ENCODE peak calls at places on chromosomes 2 and 18, in six cellular contexts. One of them, this sample, is unnamed.

GRCh38 chr2:13201924-13202323 is 485.2 kb downstream of the TRIB2 start:
- DNase-seq in activated CD8-positive, alpha-beta memory T cell treated with anti-CD3 and anti-CD28 coated beads, Interleukin-2, amount 50 U/mL, for 48 hours: no peak
- DNase-seq in lung microvascular endothelial cell: peak
- DNase-seq in GM23248: peak
- DNase-seq in sigmoid colon: no peak
- DNase-seq in NCI-H526 treated with DMSO at 0.1 percent for 48 hours: peak
- DNase-seq in this sample: peak

GRCh38 chr2:239300871-239301742 is 99.7 kb downstream of the HDAC4 start:
- DNase-seq in activated CD8-positive, alpha-beta memory T cell treated with anti-CD3 and anti-CD28 coated beads, Interleukin-2, amount 50 U/mL, for 48 hours: no peak
- DNase-seq in lung microvascular endothelial cell: no peak
- DNase-seq in GM23248: no peak
- DNase-seq in sigmoid colon: peak
- DNase-seq in NCI-H526 treated with DMSO at 0.1 percent for 48 hours: no peak
- DNase-seq in this sample: no peak

GRCh38 chr2:56239437-56239836 is 55.6 kb downstream of the CCDC85A start:
- DNase-seq in activated CD8-positive, alpha-beta memory T cell treated with anti-CD3 and anti-CD28 coated beads, Interleukin-2, amount 50 U/mL, for 48 hours: no peak
- DNase-seq in lung microvascular endothelial cell: peak
- DNase-seq in GM23248: peak
- DNase-seq in sigmoid colon: no peak
- DNase-seq in NCI-H526 treated with DMSO at 0.1 percent for 48 hours: no peak
- DNase-seq in this sample: peak

GRCh38 chr2:46275995-46276394 is 21.2 kb upstream of the EPAS1 start:
- DNase-seq in activated CD8-positive, alpha-beta memory T cell treated with anti-CD3 and anti-CD28 coated beads, Interleukin-2, amount 50 U/mL, for 48 hours: peak
- DNase-seq in lung microvascular endothelial cell: peak
- DNase-seq in GM23248: peak
- DNase-seq in sigmoid colon: peak
- DNase-seq in NCI-H526 treated with DMSO at 0.1 percent for 48 hours: no peak
- DNase-seq in this sample: peak

GRCh38 chr18:21853020-21853419 is 112.4 kb downstream of the MIB1 start:
- DNase-seq in activated CD8-positive, alpha-beta memory T cell treated with anti-CD3 and anti-CD28 coated beads, Interleukin-2, amount 50 U/mL, for 48 hours: no peak
- DNase-seq in lung microvascular endothelial cell: no peak
- DNase-seq in GM23248: no peak
- DNase-seq in sigmoid colon: no peak
- DNase-seq in NCI-H526 treated with DMSO at 0.1 percent for 48 hours: no peak
- DNase-seq in this sample: no peak

GRCh38 chr2:54394392-54394791 is 61.7 kb upstream of the SPTBN1 start:
- DNase-seq in activated CD8-positive, alpha-beta memory T cell treated with anti-CD3 and anti-CD28 coated beads, Interleukin-2, amount 50 U/mL, for 48 hours: no peak
- DNase-seq in lung microvascular endothelial cell: peak
- DNase-seq in GM23248: no peak
- DNase-seq in sigmoid colon: no peak
- DNase-seq in NCI-H526 treated with DMSO at 0.1 percent for 48 hours: no peak
- DNase-seq in this sample: no peak

GRCh38 chr2:120461546-120462537 is 115.9 kb downstream of the INHBB start:
- DNase-seq in activated CD8-positive, alpha-beta memory T cell treated with anti-CD3 and anti-CD28 coated beads, Interleukin-2, amount 50 U/mL, for 48 hours: no peak
- DNase-seq in lung microvascular endothelial cell: no peak
- DNase-seq in GM23248: no peak
- DNase-seq in sigmoid colon: no peak
- DNase-seq in NCI-H526 treated with DMSO at 0.1 percent for 48 hours: no peak
- DNase-seq in this sample: no peak

GRCh38 chr2:238852186-238852869 is 4.4 kb downstream of the TWIST2 start:
- DNase-seq in activated CD8-positive, alpha-beta memory T cell treated with anti-CD3 and anti-CD28 coated beads, Interleukin-2, amount 50 U/mL, for 48 hours: no peak
- DNase-seq in lung microvascular endothelial cell: no peak
- DNase-seq in GM23248: peak
- DNase-seq in sigmoid colon: no peak
- DNase-seq in NCI-H526 treated with DMSO at 0.1 percent for 48 hours: no peak
- DNase-seq in this sample: no peak

GRCh38 chr18:12342661-12343060 is 34.4 kb downstream of the AFG3L2 start:
- DNase-seq in activated CD8-positive, alpha-beta memory T cell treated with anti-CD3 and anti-CD28 coated beads, Interleukin-2, amount 50 U/mL, for 48 hours: no peak
- DNase-seq in lung microvascular endothelial cell: no peak
- DNase-seq in GM23248: no peak
- DNase-seq in sigmoid colon: no peak
- DNase-seq in NCI-H526 treated with DMSO at 0.1 percent for 48 hours: no peak
- DNase-seq in this sample: no peak

GRCh38 chr2:6971502-6971901 is 54.3 kb downstream of the RNF144A start:
- DNase-seq in activated CD8-positive, alpha-beta memory T cell treated with anti-CD3 and anti-CD28 coated beads, Interleukin-2, amount 50 U/mL, for 48 hours: no peak
- DNase-seq in lung microvascular endothelial cell: no peak
- DNase-seq in GM23248: no peak
- DNase-seq in sigmoid colon: no peak
- DNase-seq in NCI-H526 treated with DMSO at 0.1 percent for 48 hours: no peak
- DNase-seq in this sample: no peak

GRCh38 chr18:21907451-21907850 is 166.9 kb downstream of the MIB1 start:
- DNase-seq in activated CD8-positive, alpha-beta memory T cell treated with anti-CD3 and anti-CD28 coated beads, Interleukin-2, amount 50 U/mL, for 48 hours: no peak
- DNase-seq in lung microvascular endothelial cell: no peak
- DNase-seq in GM23248: no peak
- DNase-seq in sigmoid colon: no peak
- DNase-seq in NCI-H526 treated with DMSO at 0.1 percent for 48 hours: no peak
- DNase-seq in this sample: no peak

GRCh38 chr2:23940976-23941605 is 828 bp downstream of the UBXN2A start:
- DNase-seq in activated CD8-positive, alpha-beta memory T cell treated with anti-CD3 and anti-CD28 coated beads, Interleukin-2, amount 50 U/mL, for 48 hours: no peak
- DNase-seq in lung microvascular endothelial cell: peak
- DNase-seq in GM23248: peak
- DNase-seq in sigmoid colon: no peak
- DNase-seq in NCI-H526 treated with DMSO at 0.1 percent for 48 hours: peak
- DNase-seq in this sample: peak

GRCh38 chr2:36356990-36357505 is 1.5 kb downstream of the CRIM1 start:
- DNase-seq in activated CD8-positive, alpha-beta memory T cell treated with anti-CD3 and anti-CD28 coated beads, Interleukin-2, amount 50 U/mL, for 48 hours: peak
- DNase-seq in lung microvascular endothelial cell: peak
- DNase-seq in GM23248: peak
- DNase-seq in sigmoid colon: peak
- DNase-seq in NCI-H526 treated with DMSO at 0.1 percent for 48 hours: no peak
- DNase-seq in this sample: no peak

GRCh38 chr2:16475581-16475980 is 190.1 kb downstream of the CYRIA start:
- DNase-seq in activated CD8-positive, alpha-beta memory T cell treated with anti-CD3 and anti-CD28 coated beads, Interleukin-2, amount 50 U/mL, for 48 hours: no peak
- DNase-seq in lung microvascular endothelial cell: no peak
- DNase-seq in GM23248: no peak
- DNase-seq in sigmoid colon: no peak
- DNase-seq in NCI-H526 treated with DMSO at 0.1 percent for 48 hours: no peak
- DNase-seq in this sample: peak

GRCh38 chr2:24334245-24334633 is 26.1 kb downstream of the ITSN2 start:
- DNase-seq in activated CD8-positive, alpha-beta memory T cell treated with anti-CD3 and anti-CD28 coated beads, Interleukin-2, amount 50 U/mL, for 48 hours: no peak
- DNase-seq in lung microvascular endothelial cell: no peak
- DNase-seq in GM23248: no peak
- DNase-seq in sigmoid colon: no peak
- DNase-seq in NCI-H526 treated with DMSO at 0.1 percent for 48 hours: no peak
- DNase-seq in this sample: peak

GRCh38 chr18:31499157-31499524 is 1.2 kb downstream of the DSG2 start:
- DNase-seq in activated CD8-positive, alpha-beta memory T cell treated with anti-CD3 and anti-CD28 coated beads, Interleukin-2, amount 50 U/mL, for 48 hours: no peak
- DNase-seq in lung microvascular endothelial cell: no peak
- DNase-seq in GM23248: no peak
- DNase-seq in sigmoid colon: no peak
- DNase-seq in NCI-H526 treated with DMSO at 0.1 percent for 48 hours: peak
- DNase-seq in this sample: no peak

GRCh38 chr2:48316753-48317750 is 212.9 kb upstream of the STON1 start:
- DNase-seq in activated CD8-positive, alpha-beta memory T cell treated with anti-CD3 and anti-CD28 coated beads, Interleukin-2, amount 50 U/mL, for 48 hours: no peak
- DNase-seq in lung microvascular endothelial cell: no peak
- DNase-seq in GM23248: peak
- DNase-seq in sigmoid colon: no peak
- DNase-seq in NCI-H526 treated with DMSO at 0.1 percent for 48 hours: no peak
- DNase-seq in this sample: no peak

GRCh38 chr2:239040152-239040761 is 192.4 kb downstream of the TWIST2 start:
- DNase-seq in activated CD8-positive, alpha-beta memory T cell treated with anti-CD3 and anti-CD28 coated beads, Interleukin-2, amount 50 U/mL, for 48 hours: no peak
- DNase-seq in lung microvascular endothelial cell: no peak
- DNase-seq in GM23248: no peak
- DNase-seq in sigmoid colon: peak
- DNase-seq in NCI-H526 treated with DMSO at 0.1 percent for 48 hours: no peak
- DNase-seq in this sample: no peak

GRCh38 chr18:79272916-79273315 is 122.8 kb upstream of the NFATC1 start:
- DNase-seq in activated CD8-positive, alpha-beta memory T cell treated with anti-CD3 and anti-CD28 coated beads, Interleukin-2, amount 50 U/mL, for 48 hours: no peak
- DNase-seq in lung microvascular endothelial cell: peak
- DNase-seq in GM23248: no peak
- DNase-seq in sigmoid colon: no peak
- DNase-seq in NCI-H526 treated with DMSO at 0.1 percent for 48 hours: no peak
- DNase-seq in this sample: no peak

GRCh38 chr18:74519320-74520095 is 14.8 kb upstream of the CNDP1 start:
- DNase-seq in activated CD8-positive, alpha-beta memory T cell treated with anti-CD3 and anti-CD28 coated beads, Interleukin-2, amount 50 U/mL, for 48 hours: peak
- DNase-seq in lung microvascular endothelial cell: no peak
- DNase-seq in GM23248: no peak
- DNase-seq in sigmoid colon: peak
- DNase-seq in NCI-H526 treated with DMSO at 0.1 percent for 48 hours: no peak
- DNase-seq in this sample: no peak

GRCh38 chr2:120568089-120568974 is 167.3 kb upstream of the GLI2 start:
- DNase-seq in activated CD8-positive, alpha-beta memory T cell treated with anti-CD3 and anti-CD28 coated beads, Interleukin-2, amount 50 U/mL, for 48 hours: no peak
- DNase-seq in lung microvascular endothelial cell: no peak
- DNase-seq in GM23248: no peak
- DNase-seq in sigmoid colon: no peak
- DNase-seq in NCI-H526 treated with DMSO at 0.1 percent for 48 hours: no peak
- DNase-seq in this sample: peak

GRCh38 chr2:222993920-222994650 is 57.9 kb upstream of the KCNE4 start:
- DNase-seq in activated CD8-positive, alpha-beta memory T cell treated with anti-CD3 and anti-CD28 coated beads, Interleukin-2, amount 50 U/mL, for 48 hours: no peak
- DNase-seq in lung microvascular endothelial cell: peak
- DNase-seq in GM23248: peak
- DNase-seq in sigmoid colon: peak
- DNase-seq in NCI-H526 treated with DMSO at 0.1 percent for 48 hours: peak
- DNase-seq in this sample: peak

GRCh38 chr2:131413785-131414184 is 49.8 kb upstream of the RAB6D start:
- DNase-seq in activated CD8-positive, alpha-beta memory T cell treated with anti-CD3 and anti-CD28 coated beads, Interleukin-2, amount 50 U/mL, for 48 hours: no peak
- DNase-seq in lung microvascular endothelial cell: no peak
- DNase-seq in GM23248: no peak
- DNase-seq in sigmoid colon: no peak
- DNase-seq in NCI-H526 treated with DMSO at 0.1 percent for 48 hours: no peak
- DNase-seq in this sample: no peak

GRCh38 chr2:232286011-232286868 is 92.3 kb upstream of the ALPP start:
- DNase-seq in activated CD8-positive, alpha-beta memory T cell treated with anti-CD3 and anti-CD28 coated beads, Interleukin-2, amount 50 U/mL, for 48 hours: no peak
- DNase-seq in lung microvascular endothelial cell: no peak
- DNase-seq in GM23248: no peak
- DNase-seq in sigmoid colon: no peak
- DNase-seq in NCI-H526 treated with DMSO at 0.1 percent for 48 hours: no peak
- DNase-seq in this sample: no peak

GRCh38 chr18:3060667-3061580 is 48.0 kb upstream of the LPIN2 start:
- DNase-seq in activated CD8-positive, alpha-beta memory T cell treated with anti-CD3 and anti-CD28 coated beads, Interleukin-2, amount 50 U/mL, for 48 hours: peak
- DNase-seq in lung microvascular endothelial cell: peak
- DNase-seq in GM23248: no peak
- DNase-seq in sigmoid colon: no peak
- DNase-seq in NCI-H526 treated with DMSO at 0.1 percent for 48 hours: no peak
- DNase-seq in this sample: no peak

GRCh38 chr2:62196278-62196901 is 475 bp downstream of the B3GNT2 start:
- DNase-seq in activated CD8-positive, alpha-beta memory T cell treated with anti-CD3 and anti-CD28 coated beads, Interleukin-2, amount 50 U/mL, for 48 hours: peak
- DNase-seq in lung microvascular endothelial cell: no peak
- DNase-seq in GM23248: peak
- DNase-seq in sigmoid colon: peak
- DNase-seq in NCI-H526 treated with DMSO at 0.1 percent for 48 hours: peak
- DNase-seq in this sample: no peak

GRCh38 chr2:188348974-188349500 is 57.4 kb downstream of the GULP1 start:
- DNase-seq in activated CD8-positive, alpha-beta memory T cell treated with anti-CD3 and anti-CD28 coated beads, Interleukin-2, amount 50 U/mL, for 48 hours: no peak
- DNase-seq in lung microvascular endothelial cell: no peak
- DNase-seq in GM23248: no peak
- DNase-seq in sigmoid colon: no peak
- DNase-seq in NCI-H526 treated with DMSO at 0.1 percent for 48 hours: no peak
- DNase-seq in this sample: no peak

GRCh38 chr2:124810132-124810531 is 785.0 kb downstream of the CNTNAP5 start:
- DNase-seq in activated CD8-positive, alpha-beta memory T cell treated with anti-CD3 and anti-CD28 coated beads, Interleukin-2, amount 50 U/mL, for 48 hours: no peak
- DNase-seq in lung microvascular endothelial cell: no peak
- DNase-seq in GM23248: no peak
- DNase-seq in sigmoid colon: no peak
- DNase-seq in NCI-H526 treated with DMSO at 0.1 percent for 48 hours: no peak
- DNase-seq in this sample: no peak

GRCh38 chr2:108968619-108969018 is 20.4 kb downstream of the EDAR start:
- DNase-seq in activated CD8-positive, alpha-beta memory T cell treated with anti-CD3 and anti-CD28 coated beads, Interleukin-2, amount 50 U/mL, for 48 hours: no peak
- DNase-seq in lung microvascular endothelial cell: no peak
- DNase-seq in GM23248: no peak
- DNase-seq in sigmoid colon: no peak
- DNase-seq in NCI-H526 treated with DMSO at 0.1 percent for 48 hours: no peak
- DNase-seq in this sample: peak

GRCh38 chr2:212083492-212083891 is 455.1 kb downstream of the ERBB4 start:
- DNase-seq in activated CD8-positive, alpha-beta memory T cell treated with anti-CD3 and anti-CD28 coated beads, Interleukin-2, amount 50 U/mL, for 48 hours: no peak
- DNase-seq in lung microvascular endothelial cell: no peak
- DNase-seq in GM23248: no peak
- DNase-seq in sigmoid colon: no peak
- DNase-seq in NCI-H526 treated with DMSO at 0.1 percent for 48 hours: no peak
- DNase-seq in this sample: no peak

GRCh38 chr18:6921571-6921970 is 192.1 kb downstream of the ARHGAP28 start:
- DNase-seq in activated CD8-positive, alpha-beta memory T cell treated with anti-CD3 and anti-CD28 coated beads, Interleukin-2, amount 50 U/mL, for 48 hours: no peak
- DNase-seq in lung microvascular endothelial cell: no peak
- DNase-seq in GM23248: no peak
- DNase-seq in sigmoid colon: no peak
- DNase-seq in NCI-H526 treated with DMSO at 0.1 percent for 48 hours: no peak
- DNase-seq in this sample: no peak

GRCh38 chr18:24601624-24602023 is 141.2 kb downstream of the HRH4 start:
- DNase-seq in activated CD8-positive, alpha-beta memory T cell treated with anti-CD3 and anti-CD28 coated beads, Interleukin-2, amount 50 U/mL, for 48 hours: no peak
- DNase-seq in lung microvascular endothelial cell: no peak
- DNase-seq in GM23248: no peak
- DNase-seq in sigmoid colon: no peak
- DNase-seq in NCI-H526 treated with DMSO at 0.1 percent for 48 hours: no peak
- DNase-seq in this sample: no peak

GRCh38 chr2:149307014-149307413 is 23.4 kb upstream of the LYPD6 start:
- DNase-seq in activated CD8-positive, alpha-beta memory T cell treated with anti-CD3 and anti-CD28 coated beads, Interleukin-2, amount 50 U/mL, for 48 hours: no peak
- DNase-seq in lung microvascular endothelial cell: no peak
- DNase-seq in GM23248: no peak
- DNase-seq in sigmoid colon: no peak
- DNase-seq in NCI-H526 treated with DMSO at 0.1 percent for 48 hours: no peak
- DNase-seq in this sample: no peak

GRCh38 chr2:20577495-20578235 is 73.2 kb downstream of the HS1BP3 start:
- DNase-seq in activated CD8-positive, alpha-beta memory T cell treated with anti-CD3 and anti-CD28 coated beads, Interleukin-2, amount 50 U/mL, for 48 hours: no peak
- DNase-seq in lung microvascular endothelial cell: peak
- DNase-seq in GM23248: peak
- DNase-seq in sigmoid colon: no peak
- DNase-seq in NCI-H526 treated with DMSO at 0.1 percent for 48 hours: no peak
- DNase-seq in this sample: no peak

GRCh38 chr18:10094608-10095137 is 180.9 kb downstream of the VAPA start:
- DNase-seq in activated CD8-positive, alpha-beta memory T cell treated with anti-CD3 and anti-CD28 coated beads, Interleukin-2, amount 50 U/mL, for 48 hours: no peak
- DNase-seq in lung microvascular endothelial cell: no peak
- DNase-seq in GM23248: peak
- DNase-seq in sigmoid colon: no peak
- DNase-seq in NCI-H526 treated with DMSO at 0.1 percent for 48 hours: no peak
- DNase-seq in this sample: no peak

GRCh38 chr2:73268831-73269685 is 15.2 kb downstream of the FBXO41 start:
- DNase-seq in activated CD8-positive, alpha-beta memory T cell treated with anti-CD3 and anti-CD28 coated beads, Interleukin-2, amount 50 U/mL, for 48 hours: peak
- DNase-seq in lung microvascular endothelial cell: no peak
- DNase-seq in GM23248: peak
- DNase-seq in sigmoid colon: no peak
- DNase-seq in NCI-H526 treated with DMSO at 0.1 percent for 48 hours: peak
- DNase-seq in this sample: peak

This sample was measured in astrocyte of the hippocampus.